ENCODE peak calls at places on chromosome X, in eight cellular contexts. D, P, J, X, U, H, F and R are unnamed samples.
A peak's percentile ranks its signal among the peaks of the same experiment; 100 is the strongest.

GRCh38 chrX:16484338-16484737 is 165.6 kb upstream of the S100G start:
- DNase-seq in F (peak; percentile 9), H (no peak), U (peak; percentile 30), P (no peak), D (peak; percentile 97), J (peak; percentile 79), X (peak; percentile 54), R (peak; percentile 54)

GRCh38 chrX:10173331-10173900 is 16.6 kb downstream of the CLCN4 start:
- DNase-seq in F (no peak), D (peak; percentile 89), J (peak; percentile 95), X (peak; percentile 94), P (peak; percentile 96), U (no peak), H (no peak), R (no peak)

GRCh38 chrX:38982370-38982769 is 181.1 kb downstream of the MID1IP1 start:
- DNase-seq in D (no peak), U (no peak), P (no peak), H (no peak), F (no peak), J (no peak), X (no peak), R (no peak)

GRCh38 chrX:45619290-45619689 is 418.6 kb upstream of the DIPK2B start:
- DNase-seq in P (peak; percentile 69), H (no peak), X (no peak), D (peak; percentile 28), F (no peak), U (no peak), J (no peak), R (no peak)

GRCh38 chrX:124502144-124502543 is 155.8 kb downstream of the SH2D1A start:
- DNase-seq in H (no peak), X (no peak), P (peak; percentile 12), J (no peak), F (no peak), U (no peak), D (no peak), R (no peak)

GRCh38 chrX:108419401-108419800 is 18.8 kb downstream of the COL4A6 start:
- DNase-seq in J (no peak), P (no peak), U (no peak), X (no peak), H (no peak), F (no peak), D (no peak), R (no peak)

GRCh38 chrX:34300871-34301270 is 168.8 kb upstream of the FAM47A start:
- DNase-seq in P (peak; percentile 62), U (peak; percentile 12), X (peak; percentile 50), D (peak; percentile 58), H (peak; percentile 42), F (no peak), J (peak; percentile 49), R (peak; percentile 34)

GRCh38 chrX:9884031-9884779 is 83.0 kb upstream of the CLDN34 start:
- DNase-seq in P (no peak), J (no peak), U (no peak), D (no peak), H (no peak), X (no peak), F (no peak), R (no peak)

GRCh38 chrX:40772290-40772689 is 36.9 kb upstream of the MED14 start:
- DNase-seq in U (no peak), F (no peak), X (no peak), D (peak; percentile 75), J (no peak), P (peak; percentile 2), H (no peak), R (no peak)

GRCh38 chrX:31870267-31870666 is 798.4 kb upstream of the FTHL17 start:
- DNase-seq in H (no peak), U (no peak), D (no peak), J (no peak), F (no peak), X (no peak), P (peak; percentile 27), R (no peak)

GRCh38 chrX:17859609-17860178 is 1.4 kb downstream of the RAI2 start:
- DNase-seq in H (no peak), X (no peak), D (no peak), J (no peak), P (peak; percentile 13), F (no peak), U (no peak), R (peak; percentile 33)